ENCODE peak calls at places on chromosomes 2 and 18, in four cellular contexts. M, O, F and J are unnamed samples.

GRCh38 chr2:189157431-189157830 is 22.1 kb downstream of the COL5A2 start:
- DNase-seq in M (no peak), O (no peak), F (no peak), J (peak)

GRCh38 chr18:3183103-3183717 is 36.6 kb downstream of the MYOM1 start:
- DNase-seq in M (no peak), O (no peak), F (no peak), J (no peak)

GRCh38 chr2:30775833-30776232 is 31.4 kb downstream of the CAPN13 start:
- DNase-seq in M (no peak), O (peak), F (no peak), J (no peak)

GRCh38 chr2:219252084-219252483 is 959 bp upstream of the TUBA4B start:
- DNase-seq in M (no peak), O (no peak), F (no peak), J (no peak)

GRCh38 chr2:228725031-228725430 is 543.5 kb upstream of the SPHKAP start:
- DNase-seq in M (no peak), O (no peak), F (no peak), J (no peak)

GRCh38 chr2:67006373-67006960 is 390.7 kb upstream of the ETAA1 start:
- DNase-seq in M (no peak), O (no peak), F (no peak), J (no peak)

GRCh38 chr2:74253937-74254336 is 55.5 kb downstream of the MTHFD2 start:
- DNase-seq in M (peak), O (peak), F (no peak), J (peak)

GRCh38 chr18:2970762-2971659 is 41.9 kb downstream of the LPIN2 start:
- DNase-seq in M (no peak), O (no peak), F (peak), J (no peak)

GRCh38 chr2:56318147-56318546 is 134.4 kb downstream of the CCDC85A start:
- DNase-seq in M (no peak), O (no peak), F (no peak), J (no peak)

GRCh38 chr2:241813806-241814570 is 5.0 kb downstream of the NEU4 start:
- DNase-seq in M (no peak), O (no peak), F (no peak), J (peak)

GRCh38 chr2:13669607-13670006 is 952.9 kb downstream of the TRIB2 start:
- DNase-seq in M (no peak), O (no peak), F (no peak), J (no peak)

GRCh38 chr18:59871711-59872362 is 28.0 kb upstream of the PMAIP1 start:
- DNase-seq in M (no peak), O (no peak), F (no peak), J (no peak)

GRCh38 chr2:240629419-240629967 is 4.2 kb downstream of the GPR35 start:
- DNase-seq in M (no peak), O (no peak), F (no peak), J (no peak)

GRCh38 chr2:213147550-213147949 is 3.9 kb downstream of the IKZF2 start:
- DNase-seq in M (no peak), O (no peak), F (no peak), J (no peak)

GRCh38 chr2:79611448-79612016 is 98.7 kb downstream of the CTNNA2 start:
- DNase-seq in M (no peak), O (no peak), F (no peak), J (no peak)

GRCh38 chr2:231526341-231527090 is 3.7 kb downstream of the NMUR1 start:
- DNase-seq in M (no peak), O (no peak), F (no peak), J (no peak)

GRCh38 chr18:22424564-22424963 is 6.8 kb upstream of the CTAGE1 start:
- DNase-seq in M (no peak), O (no peak), F (no peak), J (no peak)

GRCh38 chr2:3102915-3103569 is 274.6 kb downstream of the EIPR1 start:
- DNase-seq in M (no peak), O (no peak), F (no peak), J (peak)

GRCh38 chr2:103809946-103810345 is 1044.0 kb upstream of the POU3F3 start:
- DNase-seq in M (no peak), O (no peak), F (no peak), J (no peak)

GRCh38 chr2:10371441-10372194 is 68.9 kb downstream of the HPCAL1 start:
- DNase-seq in M (no peak), O (no peak), F (no peak), J (no peak)

GRCh38 chr2:128421286-128421685 is 102.6 kb upstream of the HS6ST1 start:
- DNase-seq in M (no peak), O (no peak), F (no peak), J (no peak)

GRCh38 chr2:127174977-127175376 is 45.1 kb downstream of the CYP27C1 start:
- DNase-seq in M (no peak), O (peak), F (no peak), J (peak)

GRCh38 chr2:88329815-88330603 is 122.5 kb downstream of the FOXI3 start:
- DNase-seq in M (no peak), O (no peak), F (no peak), J (no peak)

GRCh38 chr2:61434314-61434713 is 36.6 kb downstream of the USP34 start:
- DNase-seq in M (no peak), O (peak), F (peak), J (peak)

GRCh38 chr18:46260016-46260878 is 156.1 kb downstream of the HAUS1 start:
- DNase-seq in M (peak), O (peak), F (no peak), J (peak)

GRCh38 chr2:42575458-42576064 is 7.1 kb downstream of the MTA3 start:
- DNase-seq in M (no peak), O (no peak), F (no peak), J (no peak)

GRCh38 chr2:196985524-196986183 is 59.1 kb upstream of the PGAP1 start:
- DNase-seq in M (no peak), O (no peak), F (no peak), J (no peak)

GRCh38 chr2:113075030-113075429 is 7.3 kb downstream of the IL1F10 start:
- DNase-seq in M (no peak), O (no peak), F (no peak), J (no peak)

GRCh38 chr2:190197143-190197720 is 122.4 kb downstream of the HIBCH start:
- DNase-seq in M (no peak), O (no peak), F (no peak), J (no peak)

GRCh38 chr18:75553021-75553420 is 125.5 kb upstream of the SMIM21 start:
- DNase-seq in M (no peak), O (no peak), F (no peak), J (no peak)

GRCh38 chr18:27412551-27412950 is 227.4 kb upstream of the CHST9 start:
- DNase-seq in M (no peak), O (no peak), F (no peak), J (no peak)

GRCh38 chr2:36376319-36376765 is 20.8 kb downstream of the CRIM1 start:
- DNase-seq in M (peak), O (peak), F (no peak), J (no peak)

GRCh38 chr2:121999273-121999672 is 243.8 kb downstream of the TSN start:
- DNase-seq in M (peak), O (peak), F (peak), J (no peak)

GRCh38 chr2:45746888-45747287 is 95.4 kb downstream of the PRKCE start:
- DNase-seq in M (no peak), O (no peak), F (no peak), J (no peak)

GRCh38 chr2:200188851-200189250 is 117.6 kb upstream of the SPATS2L start:
- DNase-seq in M (no peak), O (no peak), F (no peak), J (no peak)

GRCh38 chr18:58135806-58136331 is 91.8 kb downstream of the NEDD4L start:
- DNase-seq in M (peak), O (peak), F (peak), J (peak)

GRCh38 chr2:189115126-189115525 is 64.4 kb downstream of the COL5A2 start:
- DNase-seq in M (peak), O (peak), F (no peak), J (no peak)

GRCh38 chr2:67733517-67733916 is 329.3 kb downstream of the C1D start:
- DNase-seq in M (peak), O (peak), F (no peak), J (peak)

GRCh38 chr18:65610939-65611338 is 139.9 kb upstream of the CDH7 start:
- DNase-seq in M (no peak), O (no peak), F (no peak), J (no peak)

GRCh38 chr2:12915792-12916191 is 199.1 kb downstream of the TRIB2 start:
- DNase-seq in M (peak), O (peak), F (no peak), J (peak)